ENCODE peak calls at places on chromosomes 1 and 21, in nine cellular contexts. One of them, this sample, is unnamed.

GRCh38 chr1:33359931-33360330 is 39.0 kb upstream of the A3GALT2 start:
- DNase-seq in T-helper 9 cell: no peak
- DNase-seq in GM20000: no peak
- DNase-seq in ecto neural progenitor cell: no peak
- DNase-seq in fibroblast of gingiva: no peak
- DNase-seq in NCI-H510A: no peak
- DNase-seq in sciatic nerve: no peak
- DNase-seq in EL: no peak
- DNase-seq in posterior vena cava: no peak
- DNase-seq in this sample: no peak

GRCh38 chr1:15056515-15057285 is 96.8 kb upstream of the TMEM51 start:
- DNase-seq in T-helper 9 cell: no peak
- DNase-seq in GM20000: no peak
- DNase-seq in ecto neural progenitor cell: no peak
- DNase-seq in fibroblast of gingiva: peak
- DNase-seq in NCI-H510A: no peak
- DNase-seq in sciatic nerve: no peak
- DNase-seq in EL: peak
- DNase-seq in posterior vena cava: no peak
- DNase-seq in this sample: peak

GRCh38 chr1:232538224-232538942 is 91.5 kb downstream of the SIPA1L2 start:
- DNase-seq in T-helper 9 cell: no peak
- DNase-seq in GM20000: no peak
- DNase-seq in ecto neural progenitor cell: no peak
- DNase-seq in fibroblast of gingiva: peak
- DNase-seq in NCI-H510A: no peak
- DNase-seq in sciatic nerve: no peak
- DNase-seq in EL: peak
- DNase-seq in posterior vena cava: no peak
- DNase-seq in this sample: peak

GRCh38 chr1:10245674-10246073 is 35.3 kb downstream of the KIF1B start:
- DNase-seq in T-helper 9 cell: no peak
- DNase-seq in GM20000: no peak
- DNase-seq in ecto neural progenitor cell: no peak
- DNase-seq in fibroblast of gingiva: no peak
- DNase-seq in NCI-H510A: no peak
- DNase-seq in sciatic nerve: no peak
- DNase-seq in EL: no peak
- DNase-seq in posterior vena cava: no peak
- DNase-seq in this sample: no peak

GRCh38 chr1:206891412-206891811 is 5.8 kb upstream of the IL24 start:
- DNase-seq in T-helper 9 cell: no peak
- DNase-seq in GM20000: no peak
- DNase-seq in ecto neural progenitor cell: no peak
- DNase-seq in fibroblast of gingiva: no peak
- DNase-seq in NCI-H510A: no peak
- DNase-seq in sciatic nerve: no peak
- DNase-seq in EL: no peak
- DNase-seq in posterior vena cava: no peak
- DNase-seq in this sample: peak

GRCh38 chr1:216807696-216808095 is 84.5 kb upstream of the ESRRG start:
- DNase-seq in T-helper 9 cell: no peak
- DNase-seq in GM20000: no peak
- DNase-seq in ecto neural progenitor cell: no peak
- DNase-seq in fibroblast of gingiva: no peak
- DNase-seq in NCI-H510A: no peak
- DNase-seq in sciatic nerve: no peak
- DNase-seq in EL: peak
- DNase-seq in posterior vena cava: no peak
- DNase-seq in this sample: no peak

GRCh38 chr1:170309389-170310013 is 163.7 kb downstream of the NTMT2 start:
- DNase-seq in T-helper 9 cell: no peak
- DNase-seq in GM20000: no peak
- DNase-seq in ecto neural progenitor cell: no peak
- DNase-seq in fibroblast of gingiva: peak
- DNase-seq in NCI-H510A: peak
- DNase-seq in sciatic nerve: peak
- DNase-seq in EL: peak
- DNase-seq in posterior vena cava: no peak
- DNase-seq in this sample: peak

GRCh38 chr21:27505516-27505915 is 538.6 kb upstream of the ADAMTS5 start:
- DNase-seq in T-helper 9 cell: no peak
- DNase-seq in GM20000: no peak
- DNase-seq in ecto neural progenitor cell: no peak
- DNase-seq in fibroblast of gingiva: peak
- DNase-seq in NCI-H510A: no peak
- DNase-seq in sciatic nerve: no peak
- DNase-seq in EL: peak
- DNase-seq in posterior vena cava: no peak
- DNase-seq in this sample: peak

GRCh38 chr1:202122639-202123335 is at the start of gene GPR37L1:
- DNase-seq in T-helper 9 cell: no peak
- DNase-seq in GM20000: no peak
- DNase-seq in ecto neural progenitor cell: peak
- DNase-seq in fibroblast of gingiva: peak
- DNase-seq in NCI-H510A: peak
- DNase-seq in sciatic nerve: peak
- DNase-seq in EL: peak
- DNase-seq in posterior vena cava: peak
- DNase-seq in this sample: peak

GRCh38 chr1:156912310-156912709 is 8.1 kb upstream of the LRRC71 start:
- DNase-seq in T-helper 9 cell: no peak
- DNase-seq in GM20000: no peak
- DNase-seq in ecto neural progenitor cell: no peak
- DNase-seq in fibroblast of gingiva: no peak
- DNase-seq in NCI-H510A: no peak
- DNase-seq in sciatic nerve: no peak
- DNase-seq in EL: no peak
- DNase-seq in posterior vena cava: no peak
- DNase-seq in this sample: no peak

GRCh38 chr1:84724128-84724860 is 34.0 kb upstream of the SSX2IP start:
- DNase-seq in T-helper 9 cell: peak
- DNase-seq in GM20000: peak
- DNase-seq in ecto neural progenitor cell: peak
- DNase-seq in fibroblast of gingiva: no peak
- DNase-seq in NCI-H510A: no peak
- DNase-seq in sciatic nerve: no peak
- DNase-seq in EL: no peak
- DNase-seq in posterior vena cava: no peak
- DNase-seq in this sample: no peak

GRCh38 chr1:116417678-116418077 is 44.6 kb downstream of the ATP1A1 start:
- DNase-seq in T-helper 9 cell: no peak
- DNase-seq in GM20000: no peak
- DNase-seq in ecto neural progenitor cell: no peak
- DNase-seq in fibroblast of gingiva: no peak
- DNase-seq in NCI-H510A: no peak
- DNase-seq in sciatic nerve: no peak
- DNase-seq in EL: no peak
- DNase-seq in posterior vena cava: no peak
- DNase-seq in this sample: no peak

GRCh38 chr1:5901150-5901549 is 91.1 kb downstream of the NPHP4 start:
- DNase-seq in T-helper 9 cell: no peak
- DNase-seq in GM20000: no peak
- DNase-seq in ecto neural progenitor cell: no peak
- DNase-seq in fibroblast of gingiva: peak
- DNase-seq in NCI-H510A: no peak
- DNase-seq in sciatic nerve: no peak
- DNase-seq in EL: no peak
- DNase-seq in posterior vena cava: peak
- DNase-seq in this sample: no peak

GRCh38 chr21:36689324-36689723 is 9.6 kb upstream of the SIM2 start:
- DNase-seq in T-helper 9 cell: no peak
- DNase-seq in GM20000: no peak
- DNase-seq in ecto neural progenitor cell: no peak
- DNase-seq in fibroblast of gingiva: no peak
- DNase-seq in NCI-H510A: no peak
- DNase-seq in sciatic nerve: no peak
- DNase-seq in EL: no peak
- DNase-seq in posterior vena cava: no peak
- DNase-seq in this sample: no peak

GRCh38 chr1:228955691-228956090 is 220.4 kb downstream of the RHOU start:
- DNase-seq in T-helper 9 cell: no peak
- DNase-seq in GM20000: no peak
- DNase-seq in ecto neural progenitor cell: no peak
- DNase-seq in fibroblast of gingiva: no peak
- DNase-seq in NCI-H510A: no peak
- DNase-seq in sciatic nerve: no peak
- DNase-seq in EL: peak
- DNase-seq in posterior vena cava: no peak
- DNase-seq in this sample: peak